ENCODE peak calls at places on chromosomes 2 and 18, in eight cellular contexts. H, B, F, G, I, V, E and C are unnamed samples. For H3K4me1, the result is how much of the 10 kb centered on the place peaks cover.

GRCh38 chr18:32011193-32011592 is 7.4 kb upstream of the RNF125 start:
- DNase-seq in F (no peak), E (no peak), G (no peak), V (no peak), I (no peak), H (no peak), B (no peak), C (no peak)

GRCh38 chr2:1632006-1632348 is 112.3 kb downstream of the PXDN start:
- DNase-seq in I (no peak), G (no peak), H (no peak), V (peak), E (no peak), F (peak), B (peak), C (no peak)

GRCh38 chr2:236359426-236359825 is 95.2 kb upstream of the ASB18 start:
- DNase-seq in E (peak), G (peak), H (no peak), B (no peak), V (no peak), F (no peak), I (no peak), C (no peak)

GRCh38 chr2:168120730-168121129 is 126.7 kb downstream of the STK39 start:
- DNase-seq in F (no peak), H (no peak), E (no peak), I (no peak), G (no peak), V (peak), B (no peak), C (no peak)

GRCh38 chr2:210072493-210072892 is 70.1 kb downstream of the RPE start:
- DNase-seq in B (no peak), V (no peak), G (no peak), H (no peak), E (peak), F (no peak), I (no peak), C (no peak)

GRCh38 chr2:159637988-159638501 is 21.7 kb upstream of the BAZ2B start:
- DNase-seq in F (no peak), E (peak), B (peak), V (peak), I (no peak), H (peak), G (no peak), C (no peak)

GRCh38 chr2:45732946-45733345 is 81.5 kb downstream of the PRKCE start:
- DNase-seq in G (no peak), F (no peak), V (no peak), I (no peak), E (no peak), H (no peak), B (no peak), C (no peak)

GRCh38 chr2:122866095-122866494 is 1110.6 kb downstream of the TSN start:
- DNase-seq in B (no peak), E (no peak), H (no peak), F (no peak), V (no peak), I (no peak), G (no peak), C (no peak)

GRCh38 chr2:174495365-174496012 is 8.7 kb upstream of the GPR155 start:
- DNase-seq in V (no peak), H (no peak), G (no peak), I (no peak), E (peak), B (no peak), F (no peak), C (no peak)

GRCh38 chr2:209395232-209395631 is 28.6 kb upstream of the MAP2 start:
- DNase-seq in E (no peak), B (no peak), G (no peak), H (no peak), V (no peak), F (no peak), I (no peak), C (no peak)

GRCh38 chr2:12694990-12695774 is 21.6 kb upstream of the TRIB2 start:
- DNase-seq in V (no peak), I (no peak), B (no peak), H (no peak), E (no peak), G (no peak), F (no peak), C (no peak)

GRCh38 chr2:134718956-134719814 is at the start of gene TMEM163:
- DNase-seq in V (no peak), E (no peak), F (no peak), I (no peak), G (peak), B (no peak), H (no peak), C (peak)

GRCh38 chr2:30278419-30278818 is 47.1 kb downstream of the LBH start:
- DNase-seq in F (no peak), I (no peak), V (no peak), B (no peak), H (no peak), E (no peak), G (no peak), C (no peak)

GRCh38 chr2:28327963-28328922 is 64.4 kb upstream of the FOSL2 start:
- DNase-seq in F (no peak), B (peak), I (no peak), G (no peak), H (no peak), V (peak), E (no peak), C (no peak)

GRCh38 chr2:9993490-9994165 is 42.1 kb downstream of the GRHL1 start:
- DNase-seq in I (no peak), H (peak), G (no peak), B (no peak), V (no peak), E (no peak), F (no peak), C (no peak)

GRCh38 chr2:239265681-239266435 is 135.0 kb downstream of the HDAC4 start:
- DNase-seq in V (no peak), I (peak), H (no peak), G (peak), E (no peak), B (no peak), F (no peak), C (no peak)

GRCh38 chr2:176001281-176001902 is 675 bp downstream of the LNPK start:
- DNase-seq in F (peak), V (peak), I (peak), G (peak), H (peak), B (peak), E (peak), C (peak)

GRCh38 chr18:8786766-8787670 is 81.7 kb downstream of the MTCL1 start:
- DNase-seq in V (no peak), B (no peak), F (peak), G (no peak), I (no peak), H (no peak), E (no peak), C (no peak)

GRCh38 chr2:113257511-113258264 is 21.0 kb downstream of the PAX8 start:
- DNase-seq in V (no peak), G (no peak), F (no peak), E (no peak), I (no peak), H (no peak), B (no peak), C (no peak)

GRCh38 chr2:33135645-33136044 is 188.9 kb downstream of the LTBP1 start:
- DNase-seq in H (peak), G (no peak), B (no peak), F (no peak), V (peak), E (no peak), I (no peak), C (no peak)

GRCh38 chr2:31729442-31730092 is 148.8 kb upstream of the SRD5A2 start:
- DNase-seq in B (no peak), H (peak), F (no peak), E (peak), I (no peak), V (peak), G (no peak), C (no peak)

GRCh38 chr2:47218066-47218581 is 63.0 kb upstream of the STPG4 start:
- DNase-seq in I (no peak), F (peak), B (no peak), E (no peak), G (no peak), V (no peak), H (no peak), C (no peak)

GRCh38 chr2:23574919-23575654 is 190.1 kb downstream of the KLHL29 start:
- DNase-seq in E (peak), B (no peak), F (no peak), H (no peak), V (no peak), I (no peak), G (no peak), C (no peak)

GRCh38 chr18:37565985-37566478 is 434 bp upstream of the CELF4 start:
- DNase-seq in V (peak), I (no peak), G (peak), B (no peak), H (peak), E (peak), F (no peak), C (peak)

GRCh38 chr2:102033028-102033749 is 41.4 kb downstream of the IL1R2 start:
- DNase-seq in I (peak), F (peak), V (peak), G (peak), B (peak), H (peak), E (peak), C (peak)

GRCh38 chr2:113390133-113390849 is 47.2 kb upstream of the ZNG1B start:
- DNase-seq in F (peak), V (peak), G (no peak), E (peak), B (peak), H (peak), I (no peak), C (peak)

GRCh38 chr18:79585395-79586370 is 93.9 kb upstream of the CTDP1 start:
- DNase-seq in V (no peak), F (peak), G (peak), I (peak), B (no peak), H (no peak), E (no peak), C (peak)

GRCh38 chr2:10481666-10482157 is 33.6 kb upstream of the ODC1 start:
- DNase-seq in F (no peak), H (no peak), V (no peak), G (peak), E (no peak), I (no peak), B (no peak), C (no peak)

GRCh38 chr2:134375935-134376334 is 122.1 kb downstream of the MGAT5 start:
- DNase-seq in G (no peak), V (peak), B (peak), I (peak), H (peak), F (peak), E (peak), C (peak)

GRCh38 chr2:3500326-3500899 is 18.9 kb downstream of the ADI1 start:
- DNase-seq in V (no peak), F (no peak), E (no peak), H (no peak), G (no peak), I (peak), B (no peak), C (no peak)
- H3K4me1 ChIP-seq in V (under half), F (under half), E (under half), H (under half), G (under half), I (under half), B (under half), C (under half)

GRCh38 chr2:180520816-180521595 is 459.4 kb upstream of the UBE2E3 start:
- DNase-seq in V (peak), B (peak), I (no peak), F (no peak), H (no peak), G (no peak), E (no peak), C (no peak)
- H3K4me1 ChIP-seq in V (under half), B (under half), I (under half), F (under half), H (under half), G (under half), E (under half), C (under half)

GRCh38 chr2:8121826-8122505 is 559.9 kb upstream of the ID2 start:
- DNase-seq in B (no peak), E (no peak), V (no peak), G (no peak), I (no peak), F (no peak), H (peak), C (no peak)

GRCh38 chr2:8120979-8121825 is 560.7 kb upstream of the ID2 start:
- DNase-seq in E (no peak), V (peak), H (peak), G (no peak), I (no peak), F (no peak), B (peak), C (no peak)

GRCh38 chr2:8123464-8123863 is 558.4 kb upstream of the ID2 start:
- DNase-seq in I (no peak), F (no peak), E (no peak), V (no peak), H (no peak), G (no peak), B (no peak), C (no peak)

GRCh38 chr2:8119782-8120551 is 561.9 kb upstream of the ID2 start:
- DNase-seq in G (no peak), B (peak), E (peak), I (no peak), H (peak), V (peak), F (peak), C (no peak)

DNA sequence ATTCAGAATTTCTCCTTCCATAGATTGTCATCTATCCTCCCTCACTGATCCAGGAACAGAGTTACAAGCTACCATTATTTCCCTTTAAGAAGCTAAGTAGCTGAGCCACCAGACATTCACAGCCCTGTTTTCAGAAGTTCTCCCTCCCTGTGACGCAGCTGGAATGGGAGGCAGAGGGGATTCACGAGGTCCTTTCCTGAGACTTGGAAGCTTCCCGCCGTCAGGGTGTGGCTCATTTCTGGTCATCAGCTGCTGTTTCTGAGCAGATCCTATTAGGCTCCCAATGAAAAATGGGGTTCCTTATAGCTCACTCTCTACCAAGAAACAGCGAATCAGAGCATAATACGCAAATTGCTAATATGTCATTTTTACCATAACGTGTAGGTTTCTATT is 559.4 kb upstream of the ID2 start:
- DNase-seq in V (no peak), E (no peak), H (no peak), I (no peak), B (no peak), G (no peak), F (no peak), C (no peak)
- H3K4me1 ChIP-seq in V (under half), E (under half), H (under half), I (under half), B (under half), G (under half), F (under half), C (under half)

GRCh38 chr2:240964221-240964853 is 34.1 kb upstream of the SNED1 start:
- DNase-seq in H (no peak), G (peak), V (no peak), I (no peak), E (no peak), F (no peak), B (no peak), C (no peak)

GRCh38 chr2:240962371-240963064 is 35.9 kb upstream of the SNED1 start:
- DNase-seq in V (no peak), B (no peak), G (peak), E (no peak), F (peak), I (peak), H (peak), C (peak)

GRCh38 chr2:240963065-240963375 is 35.4 kb upstream of the SNED1 start:
- DNase-seq in B (no peak), V (no peak), G (no peak), I (no peak), H (no peak), E (no peak), F (no peak), C (no peak)

GRCh38 chr2:240964854-240965295 is 33.5 kb upstream of the SNED1 start:
- DNase-seq in B (no peak), F (no peak), H (no peak), E (no peak), V (no peak), G (no peak), I (no peak), C (no peak)

DNA sequence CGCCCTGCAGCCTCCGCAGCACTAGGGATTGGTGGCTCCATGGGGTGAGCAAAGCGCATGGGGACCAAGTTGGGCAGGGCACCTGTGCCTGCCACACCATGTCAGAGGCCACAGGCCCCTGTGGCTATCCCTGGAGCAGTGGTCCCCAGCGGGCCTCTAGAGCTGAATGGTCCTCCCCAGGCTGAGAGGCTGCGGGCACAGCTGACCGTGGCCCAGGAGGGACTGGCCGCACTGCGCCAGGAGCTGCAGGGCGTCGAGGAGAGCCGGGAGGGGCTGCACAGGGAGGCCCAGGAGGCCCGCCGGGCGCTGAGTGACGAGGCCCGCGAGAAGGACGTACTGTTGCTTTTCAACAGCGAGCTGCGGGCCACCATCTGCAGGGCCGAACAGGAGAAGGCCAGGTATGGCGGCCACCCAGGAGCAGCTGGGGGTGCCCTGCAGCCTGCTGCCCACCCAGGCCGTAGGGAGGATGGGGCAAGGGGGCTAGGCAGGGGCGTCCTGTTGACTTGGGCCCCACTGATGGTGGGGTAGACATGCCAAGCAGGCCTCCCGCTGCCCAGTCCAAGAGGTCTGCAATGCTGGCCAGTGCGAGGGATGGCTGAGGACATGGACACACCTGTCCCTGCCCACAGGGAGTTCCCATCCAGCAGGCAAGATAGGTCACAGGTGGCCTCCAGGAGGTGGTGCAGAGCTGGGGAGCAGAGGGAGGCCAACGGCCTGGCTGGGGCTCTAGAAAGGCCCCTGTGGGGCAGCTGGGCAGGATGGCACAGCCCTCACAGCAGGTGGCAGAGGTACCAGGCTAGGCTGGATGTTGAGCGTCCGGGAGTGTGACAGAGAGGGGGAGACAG is 34.8 kb upstream of the SNED1 start:
- DNase-seq in E (no peak), B (no peak), I (no peak), F (no peak), H (no peak), V (no peak), G (peak), C (no peak)
- H3K4me1 ChIP-seq in E (under half), B (under half), I (under half), F (under half), H (under half), V (under half), G (under half), C (under half)

GRCh38 chr18:57627488-57627887 is 5.9 kb upstream of the NARS1 start:
- DNase-seq in E (peak), G (no peak), I (no peak), F (no peak), B (peak), H (peak), V (peak), C (no peak)
- H3K4me1 ChIP-seq in E (under half), G (under half), I (under half), F (under half), B (under half), H (under half), V (under half), C (under half)

DNA sequence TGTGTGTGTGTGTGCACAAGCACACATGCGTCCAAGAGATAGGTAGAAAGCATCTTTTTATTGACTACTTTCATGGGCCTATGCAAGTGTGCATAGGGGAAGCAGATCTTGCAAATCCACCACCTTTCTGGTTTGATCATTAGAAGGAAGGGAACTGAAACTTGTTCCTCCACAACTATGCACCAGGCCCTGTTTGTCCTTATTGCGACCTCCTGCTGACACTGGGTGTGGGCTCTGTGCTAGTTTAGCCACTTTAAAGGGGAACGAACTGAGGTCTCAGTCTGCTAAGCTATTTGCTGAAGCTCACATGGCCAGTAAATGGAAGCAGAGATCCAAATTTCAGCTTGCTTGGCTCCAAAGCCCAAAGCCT is 32.1 kb upstream of the INSIG2 start:
- DNase-seq in F (peak), G (no peak), B (no peak), E (peak), V (no peak), I (no peak), H (no peak), C (no peak)
- H3K4me1 ChIP-seq in F (under half), G (under half), B (under half), E (under half), V (under half), I (under half), H (under half), C (under half)

GRCh38 chr2:179264238-179265081 is at the start of gene SESTD1:
- DNase-seq in V (peak), H (peak), B (peak), E (peak), F (peak), G (peak), I (peak), C (peak)
- H3K4me1 ChIP-seq in V (under half), H (under half), B (under half), E (under half), F (under half), G (under half), I (under half), C (under half)

GRCh38 chr2:242015366-242016065 is 146.0 kb downstream of the RTP5 start:
- DNase-seq in F (peak), B (no peak), I (no peak), H (no peak), E (no peak), V (no peak), G (peak), C (no peak)
- H3K4me1 ChIP-seq in F (under half), B (under half), I (under half), H (under half), E (under half), V (under half), G (under half), C (under half)

GRCh38 chr2:84781942-84782716 is 98.8 kb downstream of the TRABD2A start:
- DNase-seq in B (peak), H (no peak), G (peak), E (peak), F (peak), V (peak), I (no peak), C (no peak)
- H3K4me1 ChIP-seq in B (under half), H (under half), G (under half), E (under half), F (under half), V (under half), I (under half), C (under half)